ENCODE peak calls at places on chromosomes 13 and 19, in ten cellular contexts. One of them, this sample, is unnamed.
A peak's percentile ranks its signal among the peaks of the same experiment; 100 is the strongest.

GRCh38 chr13:20127263-20127562 is 33.6 kb downstream of the GJA3 start:
- DNase-seq in endothelial cell: no peak
- DNase-seq in mammary epithelial cell: no peak
- DNase-seq in tibial nerve: no peak
- DNase-seq in GM12865: peak; percentile 28
- DNase-seq in progenitor cell of endocrine pancreas: no peak
- DNase-seq in Peyer's patch: no peak
- DNase-seq in endodermal cell: no peak
- DNase-seq in breast epithelium: no peak
- DNase-seq in nephron progenitor cell: no peak
- DNase-seq in this sample: no peak

GRCh38 chr13:39510296-39510695 is 92.7 kb downstream of the LHFPL6 start:
- DNase-seq in endothelial cell: no peak
- DNase-seq in mammary epithelial cell: peak; percentile 56
- DNase-seq in tibial nerve: no peak
- DNase-seq in GM12865: peak; percentile 65
- DNase-seq in progenitor cell of endocrine pancreas: no peak
- DNase-seq in Peyer's patch: no peak
- DNase-seq in endodermal cell: no peak
- DNase-seq in breast epithelium: no peak
- DNase-seq in nephron progenitor cell: no peak
- DNase-seq in this sample: no peak

GRCh38 chr13:106468207-106468606 is 67.3 kb downstream of the EFNB2 start:
- DNase-seq in endothelial cell: no peak
- DNase-seq in mammary epithelial cell: no peak
- DNase-seq in tibial nerve: no peak
- DNase-seq in GM12865: no peak
- DNase-seq in progenitor cell of endocrine pancreas: no peak
- DNase-seq in Peyer's patch: no peak
- DNase-seq in endodermal cell: peak; percentile 39
- DNase-seq in breast epithelium: no peak
- DNase-seq in nephron progenitor cell: no peak
- DNase-seq in this sample: no peak

GRCh38 chr19:44757735-44758505 is 9.4 kb downstream of the BCL3 start:
- DNase-seq in endothelial cell: peak; percentile 64
- DNase-seq in mammary epithelial cell: no peak
- DNase-seq in tibial nerve: peak; percentile 62
- DNase-seq in GM12865: no peak
- DNase-seq in progenitor cell of endocrine pancreas: peak; percentile 47
- DNase-seq in Peyer's patch: no peak
- DNase-seq in endodermal cell: peak; percentile 90
- DNase-seq in breast epithelium: no peak
- DNase-seq in nephron progenitor cell: peak; percentile 77
- DNase-seq in this sample: no peak

GRCh38 chr19:47813304-47813994 is 8.3 kb upstream of the CRX start:
- DNase-seq in endothelial cell: peak; percentile 89
- DNase-seq in mammary epithelial cell: peak; percentile 32
- DNase-seq in tibial nerve: peak; percentile 69
- DNase-seq in GM12865: peak; percentile 70
- DNase-seq in progenitor cell of endocrine pancreas: peak; percentile 83
- DNase-seq in Peyer's patch: peak; percentile 78
- DNase-seq in endodermal cell: peak; percentile 99
- DNase-seq in breast epithelium: peak; percentile 28
- DNase-seq in nephron progenitor cell: peak; percentile 97
- DNase-seq in this sample: peak; percentile 52

GRCh38 chr19:31943305-31943704 is 402.1 kb upstream of the ZNF507 start:
- DNase-seq in endothelial cell: peak; percentile 11
- DNase-seq in mammary epithelial cell: no peak
- DNase-seq in tibial nerve: no peak
- DNase-seq in GM12865: no peak
- DNase-seq in progenitor cell of endocrine pancreas: no peak
- DNase-seq in Peyer's patch: no peak
- DNase-seq in endodermal cell: peak; percentile 60
- DNase-seq in breast epithelium: no peak
- DNase-seq in nephron progenitor cell: peak; percentile 43
- DNase-seq in this sample: no peak

GRCh38 chr13:24168392-24168750 is 7.9 kb downstream of the SPATA13 start:
- DNase-seq in endothelial cell: no peak
- DNase-seq in mammary epithelial cell: no peak
- DNase-seq in tibial nerve: no peak
- DNase-seq in GM12865: no peak
- DNase-seq in progenitor cell of endocrine pancreas: no peak
- DNase-seq in Peyer's patch: no peak
- DNase-seq in endodermal cell: peak; percentile 22
- DNase-seq in breast epithelium: no peak
- DNase-seq in nephron progenitor cell: no peak
- DNase-seq in this sample: no peak

GRCh38 chr13:106475852-106476251 is 59.6 kb downstream of the EFNB2 start:
- DNase-seq in endothelial cell: no peak
- DNase-seq in mammary epithelial cell: no peak
- DNase-seq in tibial nerve: no peak
- DNase-seq in GM12865: no peak
- DNase-seq in progenitor cell of endocrine pancreas: no peak
- DNase-seq in Peyer's patch: no peak
- DNase-seq in endodermal cell: no peak
- DNase-seq in breast epithelium: no peak
- DNase-seq in nephron progenitor cell: no peak
- DNase-seq in this sample: no peak

GRCh38 chr19:19568802-19569756 is 31.0 kb downstream of the CILP2 start:
- DNase-seq in endothelial cell: no peak
- DNase-seq in mammary epithelial cell: peak; percentile 34
- DNase-seq in tibial nerve: no peak
- DNase-seq in GM12865: no peak
- DNase-seq in progenitor cell of endocrine pancreas: no peak
- DNase-seq in Peyer's patch: no peak
- DNase-seq in endodermal cell: no peak
- DNase-seq in breast epithelium: no peak
- DNase-seq in nephron progenitor cell: no peak
- DNase-seq in this sample: no peak

GRCh38 chr13:48506092-48506701 is 26.7 kb downstream of the RCBTB2 start:
- DNase-seq in endothelial cell: no peak
- DNase-seq in mammary epithelial cell: peak; percentile 4
- DNase-seq in tibial nerve: no peak
- DNase-seq in GM12865: no peak
- DNase-seq in progenitor cell of endocrine pancreas: no peak
- DNase-seq in Peyer's patch: no peak
- DNase-seq in endodermal cell: no peak
- DNase-seq in breast epithelium: no peak
- DNase-seq in nephron progenitor cell: no peak
- DNase-seq in this sample: no peak

GRCh38 chr19:39402417-39403297 is 4.0 kb upstream of the ZFP36 start:
- DNase-seq in endothelial cell: peak; percentile 81
- DNase-seq in mammary epithelial cell: peak; percentile 85
- DNase-seq in tibial nerve: peak; percentile 94
- DNase-seq in GM12865: peak; percentile 96
- DNase-seq in progenitor cell of endocrine pancreas: peak; percentile 56
- DNase-seq in Peyer's patch: peak; percentile 97
- DNase-seq in endodermal cell: peak; percentile 97
- DNase-seq in breast epithelium: peak; percentile 95
- DNase-seq in nephron progenitor cell: peak; percentile 80
- DNase-seq in this sample: peak; percentile 78

GRCh38 chr19:34387446-34387810 is 16.8 kb upstream of the PDCD2L start:
- DNase-seq in endothelial cell: no peak
- DNase-seq in mammary epithelial cell: no peak
- DNase-seq in tibial nerve: no peak
- DNase-seq in GM12865: no peak
- DNase-seq in progenitor cell of endocrine pancreas: no peak
- DNase-seq in Peyer's patch: no peak
- DNase-seq in endodermal cell: no peak
- DNase-seq in breast epithelium: no peak
- DNase-seq in nephron progenitor cell: no peak
- DNase-seq in this sample: no peak

GRCh38 chr13:44969858-44970484 is 19.3 kb downstream of the NUFIP1 start:
- DNase-seq in endothelial cell: peak; percentile 20
- DNase-seq in mammary epithelial cell: peak; percentile 28
- DNase-seq in tibial nerve: peak; percentile 18
- DNase-seq in GM12865: peak; percentile 19
- DNase-seq in progenitor cell of endocrine pancreas: no peak
- DNase-seq in Peyer's patch: no peak
- DNase-seq in endodermal cell: no peak
- DNase-seq in breast epithelium: no peak
- DNase-seq in nephron progenitor cell: peak; percentile 15
- DNase-seq in this sample: no peak

GRCh38 chr19:16945762-16946465 is 57.1 kb downstream of the F2RL3 start:
- DNase-seq in endothelial cell: no peak
- DNase-seq in mammary epithelial cell: no peak
- DNase-seq in tibial nerve: no peak
- DNase-seq in GM12865: no peak
- DNase-seq in progenitor cell of endocrine pancreas: no peak
- DNase-seq in Peyer's patch: no peak
- DNase-seq in endodermal cell: no peak
- DNase-seq in breast epithelium: no peak
- DNase-seq in nephron progenitor cell: no peak
- DNase-seq in this sample: no peak

GRCh38 chr19:7459773-7460172 is 29.1 kb downstream of the PEX11G start:
- DNase-seq in endothelial cell: no peak
- DNase-seq in mammary epithelial cell: no peak
- DNase-seq in tibial nerve: no peak
- DNase-seq in GM12865: no peak
- DNase-seq in progenitor cell of endocrine pancreas: no peak
- DNase-seq in Peyer's patch: no peak
- DNase-seq in endodermal cell: no peak
- DNase-seq in breast epithelium: no peak
- DNase-seq in nephron progenitor cell: no peak
- DNase-seq in this sample: no peak

GRCh38 chr19:7463575-7463974 is 25.3 kb downstream of the PEX11G start:
- DNase-seq in endothelial cell: no peak
- DNase-seq in mammary epithelial cell: no peak
- DNase-seq in tibial nerve: no peak
- DNase-seq in GM12865: no peak
- DNase-seq in progenitor cell of endocrine pancreas: no peak
- DNase-seq in Peyer's patch: no peak
- DNase-seq in endodermal cell: no peak
- DNase-seq in breast epithelium: no peak
- DNase-seq in nephron progenitor cell: no peak
- DNase-seq in this sample: no peak

GRCh38 chr19:7460562-7460966 is 28.3 kb downstream of the PEX11G start:
- DNase-seq in endothelial cell: no peak
- DNase-seq in mammary epithelial cell: no peak
- DNase-seq in tibial nerve: no peak
- DNase-seq in GM12865: no peak
- DNase-seq in progenitor cell of endocrine pancreas: no peak
- DNase-seq in Peyer's patch: no peak
- DNase-seq in endodermal cell: no peak
- DNase-seq in breast epithelium: no peak
- DNase-seq in nephron progenitor cell: no peak
- DNase-seq in this sample: no peak

GRCh38 chr19:7458675-7459074 is 30.2 kb downstream of the PEX11G start:
- DNase-seq in endothelial cell: no peak
- DNase-seq in mammary epithelial cell: no peak
- DNase-seq in tibial nerve: no peak
- DNase-seq in GM12865: no peak
- DNase-seq in progenitor cell of endocrine pancreas: no peak
- DNase-seq in Peyer's patch: peak; percentile 43
- DNase-seq in endodermal cell: no peak
- DNase-seq in breast epithelium: no peak
- DNase-seq in nephron progenitor cell: no peak
- DNase-seq in this sample: no peak

GRCh38 chr19:7461841-7462629 is 26.8 kb downstream of the PEX11G start:
- DNase-seq in endothelial cell: no peak
- DNase-seq in mammary epithelial cell: no peak
- DNase-seq in tibial nerve: no peak
- DNase-seq in GM12865: no peak
- DNase-seq in progenitor cell of endocrine pancreas: no peak
- DNase-seq in Peyer's patch: no peak
- DNase-seq in endodermal cell: peak; percentile 78
- DNase-seq in breast epithelium: no peak
- DNase-seq in nephron progenitor cell: no peak
- DNase-seq in this sample: no peak
- TF ChIP-seq CTCF in endothelial cell: no peak
- TF ChIP-seq CTCF in mammary epithelial cell: peak; percentile 27
- TF ChIP-seq CTCF in tibial nerve: no peak
- TF ChIP-seq CTCF in GM12865: no peak
- TF ChIP-seq CTCF in progenitor cell of endocrine pancreas: no peak
- TF ChIP-seq CTCF in Peyer's patch: no peak
- TF ChIP-seq CTCF in endodermal cell: peak; percentile 56
- TF ChIP-seq CTCF in breast epithelium: no peak
- TF ChIP-seq CTCF in nephron progenitor cell: no peak
- TF ChIP-seq CTCF in this sample: no peak

GRCh38 chr19:3914199-3914598 is 18.7 kb upstream of the NMRK2 start:
- DNase-seq in endothelial cell: no peak
- DNase-seq in mammary epithelial cell: no peak
- DNase-seq in tibial nerve: no peak
- DNase-seq in GM12865: no peak
- DNase-seq in progenitor cell of endocrine pancreas: no peak
- DNase-seq in Peyer's patch: no peak
- DNase-seq in endodermal cell: no peak
- DNase-seq in breast epithelium: no peak
- DNase-seq in nephron progenitor cell: no peak
- DNase-seq in this sample: no peak
- TF ChIP-seq CTCF in endothelial cell: no peak
- TF ChIP-seq CTCF in mammary epithelial cell: no peak
- TF ChIP-seq CTCF in tibial nerve: no peak
- TF ChIP-seq CTCF in GM12865: no peak
- TF ChIP-seq CTCF in progenitor cell of endocrine pancreas: no peak
- TF ChIP-seq CTCF in Peyer's patch: no peak
- TF ChIP-seq CTCF in endodermal cell: no peak
- TF ChIP-seq CTCF in breast epithelium: no peak
- TF ChIP-seq CTCF in nephron progenitor cell: no peak
- TF ChIP-seq CTCF in this sample: no peak

DNA sequence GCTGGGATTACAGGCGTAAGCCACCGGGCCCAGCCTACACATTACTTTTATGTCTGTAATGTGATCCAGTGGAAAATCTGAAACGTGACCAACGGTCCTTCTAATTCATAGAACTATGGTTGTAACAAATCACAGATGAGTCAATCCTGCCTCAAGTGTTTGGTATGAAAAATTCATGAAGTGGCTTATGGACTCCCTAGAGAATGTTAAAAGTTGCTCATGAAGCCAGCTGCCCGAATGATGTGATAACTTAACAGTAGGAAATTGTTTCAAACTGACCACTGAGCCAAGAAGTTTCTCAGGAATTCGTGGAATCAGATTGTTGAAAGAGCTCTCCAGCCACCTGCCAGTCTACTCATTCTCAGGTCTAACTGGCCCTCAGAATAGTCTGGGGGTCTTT is 59.4 kb upstream of the FARP1 start:
- DNase-seq in endothelial cell: no peak
- DNase-seq in mammary epithelial cell: peak; percentile 62
- DNase-seq in tibial nerve: no peak
- DNase-seq in GM12865: no peak
- DNase-seq in progenitor cell of endocrine pancreas: no peak
- DNase-seq in Peyer's patch: no peak
- DNase-seq in endodermal cell: no peak
- DNase-seq in breast epithelium: no peak
- DNase-seq in nephron progenitor cell: no peak
- DNase-seq in this sample: no peak
- TF ChIP-seq CTCF in endothelial cell: no peak
- TF ChIP-seq CTCF in mammary epithelial cell: no peak
- TF ChIP-seq CTCF in tibial nerve: no peak
- TF ChIP-seq CTCF in GM12865: no peak
- TF ChIP-seq CTCF in progenitor cell of endocrine pancreas: no peak
- TF ChIP-seq CTCF in Peyer's patch: no peak
- TF ChIP-seq CTCF in endodermal cell: no peak
- TF ChIP-seq CTCF in breast epithelium: no peak
- TF ChIP-seq CTCF in nephron progenitor cell: no peak
- TF ChIP-seq CTCF in this sample: no peak

DNA sequence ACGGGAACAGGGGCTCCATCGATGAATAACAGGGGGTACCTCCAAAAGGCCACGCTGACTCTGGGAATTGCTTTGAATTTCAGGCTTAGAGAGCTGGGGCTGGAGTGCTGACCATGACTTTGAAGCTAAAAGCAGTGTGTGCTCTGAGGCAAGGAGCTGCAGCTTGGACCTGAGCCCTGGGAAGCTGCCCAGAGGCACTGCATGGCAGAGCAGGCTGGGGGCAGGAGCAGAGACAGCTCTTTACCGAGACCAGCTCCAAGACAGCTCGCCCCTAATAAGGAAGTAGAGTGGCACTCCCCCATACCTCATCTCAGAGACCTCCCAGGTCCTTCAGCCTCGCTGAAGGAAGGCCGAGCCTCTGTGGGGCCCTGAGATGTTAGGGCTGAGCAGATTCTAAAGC is 200.2 kb downstream of the COL4A1 start:
- DNase-seq in endothelial cell: no peak
- DNase-seq in mammary epithelial cell: no peak
- DNase-seq in tibial nerve: peak; percentile 2
- DNase-seq in GM12865: no peak
- DNase-seq in progenitor cell of endocrine pancreas: no peak
- DNase-seq in Peyer's patch: no peak
- DNase-seq in endodermal cell: no peak
- DNase-seq in breast epithelium: no peak
- DNase-seq in nephron progenitor cell: no peak
- DNase-seq in this sample: no peak
- TF ChIP-seq CTCF in endothelial cell: no peak
- TF ChIP-seq CTCF in mammary epithelial cell: no peak
- TF ChIP-seq CTCF in tibial nerve: no peak
- TF ChIP-seq CTCF in GM12865: no peak
- TF ChIP-seq CTCF in progenitor cell of endocrine pancreas: no peak
- TF ChIP-seq CTCF in Peyer's patch: no peak
- TF ChIP-seq CTCF in endodermal cell: no peak
- TF ChIP-seq CTCF in breast epithelium: no peak
- TF ChIP-seq CTCF in nephron progenitor cell: no peak
- TF ChIP-seq CTCF in this sample: no peak